ENCODE peak calls at places on chromosomes 4 and X, in eight cellular contexts. I is WERI-Rb-1, J is A549, S is cardiac muscle cell, K is right atrium auricular region, P is ovary, Z is heart left ventricle, D is esophagus squamous epithelium. E is an unnamed sample.

GRCh38 chrX:15405846-15406245 is 21.6 kb upstream of the VEGFD start:
- DNase-seq in I (no peak), J (no peak), S (no peak), K (no peak), P (no peak), Z (no peak), D (no peak), E (no peak)

GRCh38 chr4:188971125-188971524 is 831.9 kb downstream of the TRIML1 start:
- DNase-seq in I (no peak), J (peak), S (no peak), K (no peak), P (no peak), Z (no peak), D (no peak), E (no peak)

GRCh38 chr4:159268607-159269006 is 165.7 kb downstream of the RAPGEF2 start:
- DNase-seq in I (no peak), J (no peak), S (no peak), K (no peak), P (no peak), Z (no peak), D (no peak), E (no peak)

GRCh38 chrX:46989548-46989947 is 77.3 kb downstream of the JADE3 start:
- DNase-seq in I (no peak), J (no peak), S (no peak), K (no peak), P (no peak), Z (no peak), D (no peak), E (no peak)

GRCh38 chr4:182748949-182749348 is 168.2 kb downstream of the DCTD start:
- DNase-seq in I (no peak), J (no peak), S (no peak), K (no peak), P (no peak), Z (no peak), D (no peak), E (no peak)

GRCh38 chr4:150582101-150582565 is at the start of gene MAB21L2:
- DNase-seq in I (no peak), J (no peak), S (peak), K (no peak), P (no peak), Z (no peak), D (no peak), E (no peak)

GRCh38 chrX:15663439-15663838 is 1.2 kb downstream of the CLTRN start:
- DNase-seq in I (no peak), J (no peak), S (no peak), K (no peak), P (no peak), Z (no peak), D (no peak), E (no peak)

GRCh38 chr4:153209410-153209809 is 5.2 kb downstream of the TRIM2 start:
- DNase-seq in I (no peak), J (no peak), S (no peak), K (no peak), P (no peak), Z (no peak), D (no peak), E (no peak)

GRCh38 chr4:10403633-10404445 is 53.4 kb downstream of the ZNF518B start:
- DNase-seq in I (peak), J (peak), S (peak), K (no peak), P (no peak), Z (no peak), D (no peak), E (no peak)

GRCh38 chr4:61211781-61212180 is 11.7 kb downstream of the ADGRL3 start:
- DNase-seq in I (no peak), J (no peak), S (no peak), K (no peak), P (no peak), Z (no peak), D (no peak), E (no peak)

GRCh38 chr4:71126719-71127118 is 133.3 kb downstream of the DCK start:
- DNase-seq in I (no peak), J (peak), S (no peak), K (no peak), P (no peak), Z (no peak), D (no peak), E (no peak)

GRCh38 chr4:138398297-138398696 is 156.1 kb upstream of the SLC7A11 start:
- DNase-seq in I (no peak), J (no peak), S (no peak), K (no peak), P (no peak), Z (no peak), D (no peak), E (no peak)

GRCh38 chr4:70183168-70183939 is 12.2 kb upstream of the ODAM start:
- DNase-seq in I (peak), J (peak), S (peak), K (no peak), P (no peak), Z (no peak), D (no peak), E (no peak)

GRCh38 chr4:17511041-17511949 is 595 bp downstream of the QDPR start:
- DNase-seq in I (peak), J (peak), S (peak), K (no peak), P (peak), Z (peak), D (peak), E (peak)

GRCh38 chr4:166198516-166198915 is 325.5 kb downstream of the TLL1 start:
- DNase-seq in I (no peak), J (no peak), S (no peak), K (no peak), P (no peak), Z (no peak), D (no peak), E (no peak)

GRCh38 chr4:174277433-174277832 is 6.0 kb downstream of the FBXO8 start:
- DNase-seq in I (no peak), J (no peak), S (no peak), K (no peak), P (no peak), Z (no peak), D (no peak), E (no peak)

GRCh38 chr4:23327120-23327519 is 562.7 kb downstream of the PPARGC1A start:
- DNase-seq in I (no peak), J (no peak), S (no peak), K (no peak), P (no peak), Z (no peak), D (no peak), E (no peak)

GRCh38 chr4:10577018-10577417 is 107.5 kb downstream of the CLNK start:
- DNase-seq in I (no peak), J (no peak), S (no peak), K (no peak), P (no peak), Z (no peak), D (no peak), E (no peak)

GRCh38 chr4:7963691-7964090 is 24.0 kb upstream of the AFAP1 start:
- DNase-seq in I (no peak), J (no peak), S (no peak), K (no peak), P (no peak), Z (no peak), D (no peak), E (no peak)

GRCh38 chrX:15751160-15751819 is 13.2 kb downstream of the CA5B start:
- DNase-seq in I (no peak), J (peak), S (no peak), K (no peak), P (no peak), Z (no peak), D (no peak), E (no peak)

GRCh38 chr4:74640111-74640903 is 154.0 kb downstream of the BTC start:
- DNase-seq in I (no peak), J (no peak), S (no peak), K (no peak), P (no peak), Z (no peak), D (no peak), E (no peak)

GRCh38 chr4:174318829-174319764 is 35.4 kb downstream of the CEP44 start:
- DNase-seq in I (no peak), J (peak), S (peak), K (no peak), P (no peak), Z (no peak), D (no peak), E (no peak)

GRCh38 chrX:1423215-1423614 is 29.5 kb downstream of the ASMTL start:
- DNase-seq in I (peak), J (no peak), S (no peak), K (no peak), P (peak), Z (no peak), D (no peak), E (no peak)

GRCh38 chr4:101276661-101277060 is 70.7 kb downstream of the PPP3CA start:
- DNase-seq in I (no peak), J (no peak), S (no peak), K (no peak), P (no peak), Z (no peak), D (no peak), E (no peak)

GRCh38 chr4:153188966-153189801 is 15.1 kb upstream of the TRIM2 start:
- DNase-seq in I (no peak), J (no peak), S (no peak), K (no peak), P (no peak), Z (no peak), D (no peak), E (no peak)

GRCh38 chr4:11719879-11720278 is 291.2 kb upstream of the HS3ST1 start:
- DNase-seq in I (no peak), J (no peak), S (no peak), K (no peak), P (no peak), Z (no peak), D (no peak), E (no peak)

GRCh38 chrX:13898603-13899002 is 81.7 kb upstream of the GPM6B start:
- DNase-seq in I (no peak), J (no peak), S (no peak), K (no peak), P (no peak), Z (no peak), D (no peak), E (no peak)

GRCh38 chr4:79922011-79922410 is 151.0 kb downstream of the ANTXR2 start:
- DNase-seq in I (no peak), J (no peak), S (no peak), K (no peak), P (no peak), Z (no peak), D (no peak), E (no peak)

GRCh38 chr4:114223580-114223979 is 244.1 kb upstream of the ARSJ start:
- DNase-seq in I (no peak), J (no peak), S (no peak), K (no peak), P (no peak), Z (no peak), D (no peak), E (no peak)

GRCh38 chrX:10062352-10062751 is 94.4 kb upstream of the CLCN4 start:
- DNase-seq in I (no peak), J (no peak), S (no peak), K (no peak), P (no peak), Z (no peak), D (no peak), E (no peak)

GRCh38 chrX:3204606-3205005 is 141.8 kb downstream of the MXRA5 start:
- DNase-seq in I (no peak), J (no peak), S (no peak), K (no peak), P (no peak), Z (no peak), D (no peak), E (no peak)

GRCh38 chr4:105520819-105521790 is 31.3 kb upstream of the ARHGEF38 start:
- DNase-seq in I (peak), J (peak), S (peak), K (no peak), P (no peak), Z (no peak), D (no peak), E (peak)

DNA sequence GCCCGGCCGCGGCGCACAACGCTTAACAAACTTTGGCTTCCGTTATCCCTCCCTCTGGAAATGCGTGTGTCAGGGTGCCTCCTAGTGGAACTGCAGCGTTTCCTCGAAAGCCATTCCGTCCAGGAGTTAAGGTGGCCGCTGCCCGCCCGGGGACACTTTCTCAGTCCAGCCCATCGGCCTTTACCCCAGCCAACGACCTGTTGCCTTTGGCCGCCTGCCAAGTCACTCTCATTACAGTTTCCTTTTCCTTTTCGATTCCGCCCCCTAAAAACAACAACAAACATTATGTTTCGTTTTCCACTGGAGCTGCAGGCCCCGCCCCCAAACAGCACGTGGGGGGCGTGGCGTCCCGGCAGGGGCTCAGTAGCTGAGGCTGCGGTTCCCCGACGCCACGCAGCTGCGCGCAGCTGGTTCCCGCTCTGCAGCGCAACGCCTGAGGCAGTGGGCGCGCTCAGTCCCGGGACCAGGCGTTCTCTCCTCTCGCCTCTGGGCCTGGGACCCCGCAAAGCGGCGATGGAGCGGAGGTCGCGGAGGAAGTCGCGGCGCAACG is at the start of gene HERC5:
- DNase-seq in I (peak), J (peak), S (peak), K (peak), P (peak), Z (peak), D (peak), E (peak)
- H3K27ac ChIP-seq in I (no peak), J (peak), S (no peak), K (peak), P (peak), Z (peak), D (peak), E (peak)

GRCh38 chr4:168840386-168840763 is 169.7 kb downstream of the CBR4 start:
- DNase-seq in I (no peak), J (no peak), S (no peak), K (no peak), P (no peak), Z (no peak), D (no peak), E (no peak)
- H3K27ac ChIP-seq in I (no peak), J (no peak), S (no peak), K (peak), P (no peak), Z (peak), D (peak), E (no peak)

GRCh38 chr4:15349965-15350364 is 77.9 kb upstream of the C1QTNF7 start:
- DNase-seq in I (no peak), J (no peak), S (no peak), K (no peak), P (no peak), Z (no peak), D (no peak), E (no peak)
- H3K27ac ChIP-seq in I (no peak), J (no peak), S (no peak), K (no peak), P (no peak), Z (no peak), D (no peak), E (no peak)

DNA sequence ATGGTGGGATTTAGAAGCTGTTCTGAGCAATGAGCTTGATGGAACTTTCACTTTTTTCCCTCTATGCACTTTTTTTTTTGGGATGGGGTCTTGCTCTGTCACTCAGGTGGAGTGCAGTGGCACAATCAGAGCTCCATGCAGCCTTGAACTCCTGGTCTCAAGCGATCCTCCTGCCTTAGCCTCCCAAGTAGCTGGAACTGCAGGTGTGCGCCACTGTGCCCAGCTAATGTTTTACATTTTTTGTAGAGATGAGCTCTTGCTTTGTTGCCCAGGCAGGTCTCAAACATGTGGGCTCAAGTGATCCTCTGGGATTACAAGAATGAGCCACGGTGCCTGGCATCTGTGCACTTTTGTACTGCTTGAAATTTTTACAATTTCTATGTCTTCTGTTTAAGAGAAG is 16.4 kb downstream of the PDLIM5 start:
- DNase-seq in I (no peak), J (no peak), S (no peak), K (no peak), P (no peak), Z (no peak), D (no peak), E (no peak)
- H3K27ac ChIP-seq in I (no peak), J (no peak), S (peak), K (peak), P (no peak), Z (peak), D (no peak), E (no peak)

DNA sequence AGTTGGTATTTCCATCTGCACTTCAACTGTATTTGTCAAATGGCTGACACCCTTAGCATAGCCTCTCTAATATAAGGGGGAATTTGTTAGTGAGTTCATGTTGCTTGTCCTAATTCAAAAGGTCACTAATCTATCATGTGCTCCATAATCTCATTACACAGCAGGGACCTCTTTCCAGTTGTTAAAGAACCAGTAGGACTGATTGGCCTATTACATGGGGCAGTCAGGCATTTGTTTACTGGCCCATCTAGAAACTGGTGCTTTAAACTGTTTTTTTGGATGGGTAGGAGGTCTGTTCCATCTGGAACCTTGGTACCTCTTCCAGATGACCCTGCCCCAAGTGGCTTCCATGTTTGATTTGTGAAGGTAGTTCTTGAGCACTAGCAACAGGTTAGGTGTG is 11.4 kb downstream of the ANK2 start:
- DNase-seq in I (no peak), J (no peak), S (no peak), K (no peak), P (no peak), Z (no peak), D (no peak), E (no peak)
- H3K27ac ChIP-seq in I (no peak), J (no peak), S (no peak), K (peak), P (no peak), Z (no peak), D (no peak), E (no peak)

GRCh38 chrX:110180928-110181310 is 137.0 kb downstream of the AMMECR1 start:
- DNase-seq in I (no peak), J (peak), S (no peak), K (no peak), P (no peak), Z (no peak), D (no peak), E (no peak)
- H3K27ac ChIP-seq in I (no peak), J (peak), S (no peak), K (no peak), P (no peak), Z (no peak), D (peak), E (no peak)